ENCODE peak calls at places on chromosome 14, in five cellular contexts. One of them, this sample, is unnamed.

GRCh38 chr14:20836668-20837338 is 34.2 kb upstream of the RNASE1 start:
- DNase-seq in psoas muscle: no peak
- DNase-seq in astrocyte: no peak
- DNase-seq in left lung: no peak
- DNase-seq in left ventricle myocardium inferior: no peak
- DNase-seq in this sample: no peak

GRCh38 chr14:59997496-59997895 is 77.6 kb downstream of the LRRC9 start:
- DNase-seq in psoas muscle: no peak
- DNase-seq in astrocyte: no peak
- DNase-seq in left lung: no peak
- DNase-seq in left ventricle myocardium inferior: no peak
- DNase-seq in this sample: no peak

GRCh38 chr14:70032447-70032846 is 153.2 kb downstream of the SMOC1 start:
- DNase-seq in psoas muscle: no peak
- DNase-seq in astrocyte: no peak
- DNase-seq in left lung: no peak
- DNase-seq in left ventricle myocardium inferior: no peak
- DNase-seq in this sample: no peak

GRCh38 chr14:102768223-102769048 is 8.8 kb upstream of the TRAF3 start:
- DNase-seq in psoas muscle: no peak
- DNase-seq in astrocyte: no peak
- DNase-seq in left lung: peak
- DNase-seq in left ventricle myocardium inferior: no peak
- DNase-seq in this sample: peak

GRCh38 chr14:103624860-103625259 is 4.2 kb upstream of the KLC1 start:
- DNase-seq in psoas muscle: peak
- DNase-seq in astrocyte: peak
- DNase-seq in left lung: peak
- DNase-seq in left ventricle myocardium inferior: peak
- DNase-seq in this sample: no peak

GRCh38 chr14:65434216-65434850 is 21.8 kb downstream of the FUT8 start:
- DNase-seq in psoas muscle: no peak
- DNase-seq in astrocyte: peak
- DNase-seq in left lung: no peak
- DNase-seq in left ventricle myocardium inferior: no peak
- DNase-seq in this sample: no peak

GRCh38 chr14:39258782-39259545 is 25.2 kb downstream of the MIA2 start:
- DNase-seq in psoas muscle: no peak
- DNase-seq in astrocyte: no peak
- DNase-seq in left lung: no peak
- DNase-seq in left ventricle myocardium inferior: no peak
- DNase-seq in this sample: no peak

GRCh38 chr14:55103005-55103640 is 25.9 kb upstream of the LGALS3 start:
- DNase-seq in psoas muscle: peak
- DNase-seq in astrocyte: peak
- DNase-seq in left lung: peak
- DNase-seq in left ventricle myocardium inferior: peak
- DNase-seq in this sample: peak

GRCh38 chr14:23183479-23183878 is at the start of gene SLC7A8:
- DNase-seq in psoas muscle: peak
- DNase-seq in astrocyte: no peak
- DNase-seq in left lung: peak
- DNase-seq in left ventricle myocardium inferior: peak
- DNase-seq in this sample: peak

GRCh38 chr14:103141117-103141796 is 18.0 kb downstream of the TNFAIP2 start:
- DNase-seq in psoas muscle: no peak
- DNase-seq in astrocyte: no peak
- DNase-seq in left lung: peak
- DNase-seq in left ventricle myocardium inferior: no peak
- DNase-seq in this sample: no peak

GRCh38 chr14:71824816-71825215 is 107.4 kb upstream of the RGS6 start:
- DNase-seq in psoas muscle: no peak
- DNase-seq in astrocyte: no peak
- DNase-seq in left lung: no peak
- DNase-seq in left ventricle myocardium inferior: no peak
- DNase-seq in this sample: no peak

GRCh38 chr14:89187501-89187900 is 229.5 kb downstream of the FOXN3 start:
- DNase-seq in psoas muscle: no peak
- DNase-seq in astrocyte: no peak
- DNase-seq in left lung: no peak
- DNase-seq in left ventricle myocardium inferior: no peak
- DNase-seq in this sample: no peak

GRCh38 chr14:97976861-97977260 is 1179.7 kb downstream of the VRK1 start:
- DNase-seq in psoas muscle: peak
- DNase-seq in astrocyte: no peak
- DNase-seq in left lung: peak
- DNase-seq in left ventricle myocardium inferior: peak
- DNase-seq in this sample: no peak

GRCh38 chr14:95597784-95598204 is 62.9 kb downstream of the GLRX5 start:
- DNase-seq in psoas muscle: no peak
- DNase-seq in astrocyte: peak
- DNase-seq in left lung: no peak
- DNase-seq in left ventricle myocardium inferior: no peak
- DNase-seq in this sample: no peak

GRCh38 chr14:95222151-95222631 is 64.9 kb upstream of the DICER1 start:
- DNase-seq in psoas muscle: no peak
- DNase-seq in astrocyte: peak
- DNase-seq in left lung: no peak
- DNase-seq in left ventricle myocardium inferior: no peak
- DNase-seq in this sample: no peak

GRCh38 chr14:50944647-50945413 is 547 bp upstream of the PYGL start:
- DNase-seq in psoas muscle: peak
- DNase-seq in astrocyte: peak
- DNase-seq in left lung: peak
- DNase-seq in left ventricle myocardium inferior: peak
- DNase-seq in this sample: no peak

GRCh38 chr14:104544362-104544761 is 35.2 kb upstream of the C14orf180 start:
- DNase-seq in psoas muscle: no peak
- DNase-seq in astrocyte: no peak
- DNase-seq in left lung: no peak
- DNase-seq in left ventricle myocardium inferior: no peak
- DNase-seq in this sample: no peak

GRCh38 chr14:71143391-71144290 is 236.4 kb downstream of the PCNX1 start:
- DNase-seq in psoas muscle: no peak
- DNase-seq in astrocyte: peak
- DNase-seq in left lung: no peak
- DNase-seq in left ventricle myocardium inferior: no peak
- DNase-seq in this sample: no peak

GRCh38 chr14:54483073-54483745 is 5.6 kb downstream of the GMFB start:
- DNase-seq in psoas muscle: no peak
- DNase-seq in astrocyte: no peak
- DNase-seq in left lung: no peak
- DNase-seq in left ventricle myocardium inferior: no peak
- DNase-seq in this sample: no peak

GRCh38 chr14:51448831-51449665 is 202.7 kb upstream of the FRMD6 start:
- DNase-seq in psoas muscle: no peak
- DNase-seq in astrocyte: peak
- DNase-seq in left lung: no peak
- DNase-seq in left ventricle myocardium inferior: peak
- DNase-seq in this sample: no peak

GRCh38 chr14:53391631-53392030 is 238.5 kb upstream of the DDHD1 start:
- DNase-seq in psoas muscle: no peak
- DNase-seq in astrocyte: peak
- DNase-seq in left lung: no peak
- DNase-seq in left ventricle myocardium inferior: no peak
- DNase-seq in this sample: no peak

GRCh38 chr14:55851301-55851700 is 266.9 kb upstream of the PELI2 start:
- DNase-seq in psoas muscle: no peak
- DNase-seq in astrocyte: no peak
- DNase-seq in left lung: no peak
- DNase-seq in left ventricle myocardium inferior: no peak
- DNase-seq in this sample: no peak

GRCh38 chr14:77311217-77311616 is 9.5 kb downstream of the POMT2 start:
- DNase-seq in psoas muscle: no peak
- DNase-seq in astrocyte: no peak
- DNase-seq in left lung: no peak
- DNase-seq in left ventricle myocardium inferior: no peak
- DNase-seq in this sample: no peak

GRCh38 chr14:95480109-95480886 is 36.2 kb downstream of the SYNE3 start:
- DNase-seq in psoas muscle: peak
- DNase-seq in astrocyte: no peak
- DNase-seq in left lung: no peak
- DNase-seq in left ventricle myocardium inferior: peak
- DNase-seq in this sample: no peak

GRCh38 chr14:76501156-76501555 is 125.2 kb downstream of the ESRRB start:
- DNase-seq in psoas muscle: no peak
- DNase-seq in astrocyte: no peak
- DNase-seq in left lung: no peak
- DNase-seq in left ventricle myocardium inferior: no peak
- DNase-seq in this sample: no peak

GRCh38 chr14:94918896-94919295 is 149.0 kb upstream of the GSC start:
- DNase-seq in psoas muscle: no peak
- DNase-seq in astrocyte: no peak
- DNase-seq in left lung: no peak
- DNase-seq in left ventricle myocardium inferior: no peak
- DNase-seq in this sample: no peak

GRCh38 chr14:105857816-105858675 is 331.7 kb downstream of the TMEM121 start:
- DNase-seq in psoas muscle: no peak
- DNase-seq in astrocyte: no peak
- DNase-seq in left lung: peak
- DNase-seq in left ventricle myocardium inferior: peak
- DNase-seq in this sample: no peak

GRCh38 chr14:29926701-29927595 is 699 bp downstream of the PRKD1 start:
- DNase-seq in psoas muscle: peak
- DNase-seq in astrocyte: peak
- DNase-seq in left lung: peak
- DNase-seq in left ventricle myocardium inferior: peak
- DNase-seq in this sample: peak

GRCh38 chr14:90905531-90905930 is 89.3 kb upstream of the TTC7B start:
- DNase-seq in psoas muscle: no peak
- DNase-seq in astrocyte: no peak
- DNase-seq in left lung: no peak
- DNase-seq in left ventricle myocardium inferior: no peak
- DNase-seq in this sample: no peak

GRCh38 chr14:90903101-90903500 is 86.9 kb upstream of the TTC7B start:
- DNase-seq in psoas muscle: peak
- DNase-seq in astrocyte: peak
- DNase-seq in left lung: no peak
- DNase-seq in left ventricle myocardium inferior: no peak
- DNase-seq in this sample: no peak

GRCh38 chr14:90897022-90897421 is 80.8 kb upstream of the TTC7B start:
- DNase-seq in psoas muscle: no peak
- DNase-seq in astrocyte: no peak
- DNase-seq in left lung: no peak
- DNase-seq in left ventricle myocardium inferior: no peak
- DNase-seq in this sample: no peak

GRCh38 chr14:90900712-90901111 is 84.5 kb upstream of the TTC7B start:
- DNase-seq in psoas muscle: no peak
- DNase-seq in astrocyte: no peak
- DNase-seq in left lung: no peak
- DNase-seq in left ventricle myocardium inferior: no peak
- DNase-seq in this sample: no peak
- TF ChIP-seq CTCF in psoas muscle: peak
- TF ChIP-seq CTCF in astrocyte: peak
- TF ChIP-seq CTCF in left lung: no peak
- TF ChIP-seq CTCF in left ventricle myocardium inferior: peak
- TF ChIP-seq CTCF in this sample: no peak

DNA sequence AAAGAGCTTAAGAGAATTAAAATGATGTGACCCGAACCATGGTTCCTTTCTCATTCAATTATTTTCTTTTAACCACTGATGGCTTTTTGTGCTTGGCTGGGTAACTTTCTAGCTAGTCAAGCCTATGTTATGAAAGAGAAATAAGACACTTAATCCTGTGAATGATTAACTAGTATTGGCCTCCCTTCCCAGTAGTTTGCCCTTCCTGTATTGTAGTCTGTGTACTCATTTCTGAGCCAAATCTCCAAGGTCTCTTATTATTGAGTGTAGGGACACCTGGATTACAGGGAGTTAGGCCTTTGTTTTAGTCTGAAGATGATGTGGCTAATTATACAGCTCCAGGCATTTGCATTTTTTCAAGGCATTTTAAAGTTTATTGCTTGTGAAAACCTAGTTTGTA is 353.1 kb downstream of the RAD51B start:
- DNase-seq in psoas muscle: no peak
- DNase-seq in astrocyte: peak
- DNase-seq in left lung: no peak
- DNase-seq in left ventricle myocardium inferior: no peak
- DNase-seq in this sample: no peak
- TF ChIP-seq CTCF in psoas muscle: no peak
- TF ChIP-seq CTCF in astrocyte: no peak
- TF ChIP-seq CTCF in left lung: no peak
- TF ChIP-seq CTCF in left ventricle myocardium inferior: no peak
- TF ChIP-seq CTCF in this sample: no peak

GRCh38 chr14:28142400-28143015 is 624.1 kb upstream of the FOXG1 start:
- DNase-seq in psoas muscle: no peak
- DNase-seq in astrocyte: no peak
- DNase-seq in left lung: no peak
- DNase-seq in left ventricle myocardium inferior: no peak
- DNase-seq in this sample: no peak
- TF ChIP-seq CTCF in psoas muscle: no peak
- TF ChIP-seq CTCF in astrocyte: peak
- TF ChIP-seq CTCF in left lung: no peak
- TF ChIP-seq CTCF in left ventricle myocardium inferior: no peak
- TF ChIP-seq CTCF in this sample: no peak

GRCh38 chr14:61419201-61419600 is 97.8 kb downstream of the PRKCH start:
- DNase-seq in psoas muscle: no peak
- DNase-seq in astrocyte: no peak
- DNase-seq in left lung: no peak
- DNase-seq in left ventricle myocardium inferior: no peak
- DNase-seq in this sample: no peak
- TF ChIP-seq CTCF in psoas muscle: no peak
- TF ChIP-seq CTCF in astrocyte: no peak
- TF ChIP-seq CTCF in left lung: no peak
- TF ChIP-seq CTCF in left ventricle myocardium inferior: no peak
- TF ChIP-seq CTCF in this sample: no peak

GRCh38 chr14:100828448-100828834 is 2.5 kb downstream of the MEG3 start:
- DNase-seq in psoas muscle: no peak
- DNase-seq in astrocyte: no peak
- DNase-seq in left lung: no peak
- DNase-seq in left ventricle myocardium inferior: no peak
- DNase-seq in this sample: no peak
- TF ChIP-seq CTCF in psoas muscle: no peak
- TF ChIP-seq CTCF in astrocyte: no peak
- TF ChIP-seq CTCF in left lung: no peak
- TF ChIP-seq CTCF in left ventricle myocardium inferior: no peak
- TF ChIP-seq CTCF in this sample: no peak

GRCh38 chr14:32913725-32914124 is 25.0 kb upstream of the NPAS3 start:
- DNase-seq in psoas muscle: no peak
- DNase-seq in astrocyte: peak
- DNase-seq in left lung: no peak
- DNase-seq in left ventricle myocardium inferior: no peak
- DNase-seq in this sample: no peak
- TF ChIP-seq CTCF in psoas muscle: no peak
- TF ChIP-seq CTCF in astrocyte: peak
- TF ChIP-seq CTCF in left lung: no peak
- TF ChIP-seq CTCF in left ventricle myocardium inferior: peak
- TF ChIP-seq CTCF in this sample: no peak

GRCh38 chr14:92551066-92551841 is 37.7 kb downstream of the RIN3 start:
- DNase-seq in psoas muscle: no peak
- DNase-seq in astrocyte: no peak
- DNase-seq in left lung: no peak
- DNase-seq in left ventricle myocardium inferior: no peak
- DNase-seq in this sample: no peak
- TF ChIP-seq CTCF in psoas muscle: no peak
- TF ChIP-seq CTCF in astrocyte: no peak
- TF ChIP-seq CTCF in left lung: no peak
- TF ChIP-seq CTCF in left ventricle myocardium inferior: no peak
- TF ChIP-seq CTCF in this sample: no peak